ENCODE peak calls at places on chromosomes 4 and X, in eight cellular contexts. O is upper lobe of left lung, B is H1, P is thyroid gland, L is A549, N is heart left ventricle, M is stomach, Y is body of pancreas. A is an unnamed sample.

GRCh38 chrX:35711281-35711680 is 86.9 kb upstream of the MAGEB16 start:
- DNase-seq in L (no peak), M (no peak), Y (no peak), P (no peak), B (no peak), O (no peak), N (no peak), A (no peak)

GRCh38 chrX:30577362-30577961 is at the start of gene TASL:
- DNase-seq in B (no peak), M (no peak), O (no peak), L (no peak), P (no peak), Y (no peak), N (no peak), A (no peak)

GRCh38 chrX:16160729-16161128 is 6.6 kb upstream of the MAGEB17 start:
- DNase-seq in N (no peak), B (no peak), Y (no peak), L (peak), P (no peak), M (no peak), O (no peak), A (no peak)

GRCh38 chrX:106752101-106752678 is 25.7 kb downstream of the RNF128 start:
- DNase-seq in P (no peak), L (peak), O (no peak), M (no peak), B (no peak), N (no peak), Y (no peak), A (no peak)

GRCh38 chrX:71870337-71871098 is 40.1 kb upstream of the NHSL2 start:
- DNase-seq in B (peak), N (no peak), L (peak), M (no peak), O (no peak), P (peak), Y (no peak), A (no peak)

GRCh38 chr4:168631241-168632151 is 134.6 kb downstream of the PALLD start:
- DNase-seq in Y (peak), M (peak), N (peak), L (peak), B (peak), O (peak), P (peak), A (no peak)

GRCh38 chr4:180578175-180578574 is 1665.0 kb upstream of the TENM3 start:
- DNase-seq in P (no peak), M (no peak), O (no peak), L (no peak), B (no peak), Y (no peak), N (no peak), A (no peak)

GRCh38 chrX:80285131-80285773 is 135.0 kb upstream of the TENT5D start:
- DNase-seq in B (peak), O (no peak), Y (peak), N (no peak), P (peak), L (peak), M (no peak), A (no peak)

GRCh38 chrX:48974033-48974432 is 2.4 kb upstream of the KCND1 start:
- DNase-seq in B (no peak), P (no peak), L (no peak), Y (no peak), N (no peak), O (no peak), M (no peak), A (no peak)

GRCh38 chr4:104494822-104495559 is at the start of gene CXXC4:
- DNase-seq in L (peak), B (peak), O (peak), N (peak), Y (peak), M (peak), P (peak), A (no peak)

GRCh38 chrX:72020788-72021187 is 110.1 kb downstream of the NHSL2 start:
- DNase-seq in L (no peak), B (no peak), M (no peak), O (no peak), P (no peak), Y (no peak), N (no peak), A (no peak)

GRCh38 chr4:91362125-91362524 is 941.6 kb upstream of the GRID2 start:
- DNase-seq in M (no peak), L (no peak), B (no peak), O (no peak), Y (no peak), P (no peak), N (no peak), A (no peak)

GRCh38 chr4:5524900-5525299 is 183.5 kb downstream of the EVC2 start:
- DNase-seq in O (no peak), N (no peak), Y (peak), B (no peak), P (peak), L (no peak), M (no peak), A (no peak)

GRCh38 chr4:3729188-3729884 is 36.8 kb upstream of the ADRA2C start:
- DNase-seq in L (no peak), M (no peak), P (no peak), N (no peak), B (no peak), Y (no peak), O (no peak), A (no peak)

GRCh38 chrX:2708016-2708415 is 16.9 kb downstream of the CD99 start:
- DNase-seq in M (no peak), O (no peak), L (peak), B (no peak), Y (no peak), P (no peak), N (no peak), A (no peak)

GRCh38 chrX:47244676-47245075 is 11.9 kb downstream of the USP11 start:
- DNase-seq in O (no peak), P (no peak), B (no peak), M (no peak), L (no peak), N (no peak), Y (no peak), A (peak)

GRCh38 chr4:185847352-185848078 is 35.5 kb upstream of the SORBS2 start:
- DNase-seq in P (no peak), Y (no peak), B (no peak), L (peak), M (no peak), O (no peak), N (peak), A (no peak)

GRCh38 chr4:78971326-78971725 is 32.1 kb upstream of the PAQR3 start:
- DNase-seq in N (peak), P (no peak), M (no peak), L (no peak), B (no peak), O (no peak), Y (peak), A (no peak)

GRCh38 chr4:89538171-89538570 is 230.6 kb upstream of the GPRIN3 start:
- DNase-seq in P (no peak), Y (no peak), O (no peak), M (no peak), L (no peak), N (no peak), B (no peak), A (no peak)

GRCh38 chrX:40471965-40472648 is 108.7 kb upstream of the ATP6AP2 start:
- DNase-seq in N (peak), Y (peak), M (peak), B (no peak), L (peak), P (peak), O (peak), A (peak)

GRCh38 chrX:10089378-10089795 is 67.4 kb upstream of the CLCN4 start:
- DNase-seq in O (no peak), M (no peak), Y (peak), P (no peak), N (no peak), B (no peak), L (peak), A (no peak)

GRCh38 chr4:143346208-143346607 is 9.5 kb downstream of the GAB1 start:
- DNase-seq in O (peak), B (no peak), P (peak), N (no peak), M (no peak), Y (peak), L (no peak), A (peak)

GRCh38 chr4:132818091-132818490 is 331.0 kb upstream of the PCDH10 start:
- DNase-seq in L (peak), Y (no peak), O (no peak), B (peak), N (no peak), M (no peak), P (no peak), A (no peak)

GRCh38 chrX:78307665-78308064 is 19.7 kb downstream of the CYSLTR1 start:
- DNase-seq in P (no peak), O (no peak), M (no peak), B (no peak), L (no peak), Y (no peak), N (no peak), A (no peak)

GRCh38 chr4:4919926-4920325 is 60.5 kb downstream of the MSX1 start:
- DNase-seq in B (no peak), L (no peak), O (no peak), N (no peak), P (peak), Y (peak), M (no peak), A (peak)

GRCh38 chr4:73868206-73869129 is 725 bp upstream of the CXCL1 start:
- DNase-seq in M (no peak), O (no peak), Y (no peak), B (no peak), P (no peak), N (no peak), L (peak), A (no peak)

GRCh38 chr4:73870260-73870659 is 1.1 kb downstream of the CXCL1 start:
- DNase-seq in L (peak), M (peak), N (no peak), Y (no peak), P (no peak), B (no peak), O (peak), A (no peak)

GRCh38 chr4:73870778-73871177 is 1.6 kb downstream of the CXCL1 start:
- DNase-seq in L (no peak), M (no peak), O (no peak), Y (no peak), P (no peak), B (no peak), N (no peak), A (no peak)

GRCh38 chr4:73867783-73868182 is 1.4 kb upstream of the CXCL1 start:
- DNase-seq in Y (peak), O (peak), M (peak), B (no peak), N (no peak), L (peak), P (no peak), A (no peak)

GRCh38 chr4:73869130-73870055 is at the start of gene CXCL1:
- DNase-seq in Y (peak), N (peak), O (peak), L (peak), B (no peak), M (peak), P (peak), A (no peak)
- TF ChIP-seq CTCF in Y (no peak), N (no peak), O (no peak), L (no peak), B (no peak), M (no peak), P (no peak), A (no peak)

DNA sequence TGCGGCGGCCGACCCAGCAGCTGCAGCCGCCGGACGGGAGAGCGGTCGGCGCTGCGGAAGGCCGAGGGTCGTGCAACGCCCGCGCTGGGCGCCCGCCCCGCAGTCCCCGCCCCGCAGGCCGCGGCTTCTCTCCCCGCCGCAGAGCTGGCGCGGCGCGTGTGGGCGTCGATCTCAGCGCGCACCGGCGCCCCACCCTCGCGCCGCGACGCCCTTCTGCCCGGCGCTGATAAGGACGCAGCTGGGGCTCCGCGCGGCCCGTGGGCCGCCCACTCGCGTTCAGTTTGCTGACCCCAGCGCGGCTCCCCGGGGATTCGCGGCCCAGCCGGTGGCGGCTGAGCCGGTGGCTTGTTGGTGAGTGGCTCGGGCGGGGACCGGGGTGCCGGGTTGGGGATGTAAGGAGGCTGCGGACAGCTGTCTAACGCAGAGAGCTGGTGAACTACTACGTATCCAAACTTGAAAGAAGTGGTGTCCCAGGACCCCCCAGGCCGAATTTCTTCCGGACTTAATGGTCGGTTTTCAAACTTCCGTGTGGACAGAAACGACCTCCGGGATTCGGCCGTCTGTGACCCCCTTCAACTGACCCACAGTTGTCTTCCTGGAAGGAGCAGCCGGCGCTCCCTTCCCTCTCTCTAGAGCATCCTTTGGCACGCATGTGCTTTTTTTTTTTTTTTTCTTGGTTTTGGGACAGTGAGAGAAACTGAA is 1.6 kb downstream of the FHDC1 start:
- DNase-seq in B (no peak), Y (peak), M (peak), L (peak), N (peak), O (no peak), P (peak), A (peak)
- TF ChIP-seq POLR2A in B (no peak), Y (peak), M (no peak), L (no peak), N (no peak), O (no peak), P (peak), A (no peak)

GRCh38 chr4:153346563-153346962 is 2.1 kb downstream of the MND1 start:
- DNase-seq in Y (no peak), P (no peak), M (no peak), O (no peak), L (no peak), B (no peak), N (no peak), A (no peak)
- TF ChIP-seq CTCF in Y (no peak), P (no peak), M (no peak), O (no peak), L (no peak), B (peak), N (no peak), A (no peak)

GRCh38 chr4:75724066-75724866 is at the start of gene USO1:
- DNase-seq in N (peak), L (peak), Y (peak), O (peak), P (peak), M (peak), B (peak), A (peak)
- TF ChIP-seq POLR2A in N (peak), L (peak), Y (peak), O (peak), P (peak), M (no peak), B (peak), A (no peak)